ENCODE peak calls at places on chromosome 13, in five cellular contexts. U is H1, K is GM12878, V is HCT116, A is HepG2. J is an unnamed sample.

GRCh38 chr13:84821261-84821660 is 939.0 kb upstream of the SLITRK1 start:
- DNase-seq in A (no peak), V (no peak), U (no peak), K (no peak), J (no peak)

GRCh38 chr13:50393641-50394040 is 378.4 kb downstream of the KCNRG start:
- DNase-seq in K (no peak), A (no peak), V (no peak), U (no peak), J (no peak)

GRCh38 chr13:39036212-39036611 is 1.7 kb downstream of the PROSER1 start:
- DNase-seq in U (no peak), V (no peak), A (peak; percentile 25), K (no peak), J (no peak)

GRCh38 chr13:39144941-39145533 is 106.8 kb downstream of the NHLRC3 start:
- DNase-seq in A (no peak), U (peak; percentile 55), V (peak; percentile 41), K (no peak), J (peak; percentile 69)

GRCh38 chr13:22592515-22592914 is 588.3 kb upstream of the SGCG start:
- DNase-seq in V (no peak), A (no peak), U (no peak), K (no peak), J (no peak)

GRCh38 chr13:102443234-102443633 is 41.4 kb upstream of the FGF14 start:
- DNase-seq in K (no peak), U (no peak), A (no peak), V (no peak), J (no peak)

GRCh38 chr13:109146912-109147624 is 517.7 kb downstream of the MYO16 start:
- DNase-seq in A (no peak), K (no peak), U (no peak), V (peak; percentile 67), J (no peak)

GRCh38 chr13:32229443-32229842 is 85.7 kb downstream of the ZAR1L start:
- DNase-seq in A (no peak), V (no peak), U (no peak), K (no peak), J (no peak)

GRCh38 chr13:66665991-66666390 is 564.1 kb downstream of the PCDH9 start:
- DNase-seq in A (no peak), U (no peak), K (no peak), V (no peak), J (peak; percentile 6)

GRCh38 chr13:21684576-21684975 is 13.7 kb downstream of the FGF9 start:
- DNase-seq in U (no peak), A (no peak), V (no peak), K (no peak), J (no peak)

GRCh38 chr13:30877335-30877734 is 28.7 kb upstream of the MEDAG start:
- DNase-seq in K (no peak), V (no peak), A (no peak), U (no peak), J (no peak)

GRCh38 chr13:65907656-65908441 is 1322.3 kb downstream of the PCDH9 start:
- DNase-seq in A (no peak), K (no peak), V (no peak), U (no peak), J (no peak)

GRCh38 chr13:113022391-113023216 is 53.6 kb downstream of the MCF2L start:
- DNase-seq in K (no peak), U (no peak), V (no peak), A (peak; percentile 98), J (no peak)

GRCh38 chr13:91817250-91817649 is 418.8 kb downstream of the GPC5 start:
- DNase-seq in U (no peak), A (peak; percentile 1), V (no peak), K (no peak), J (peak; percentile 1)

GRCh38 chr13:30159446-30159839 is 147.9 kb downstream of the KATNAL1 start:
- DNase-seq in K (no peak), A (no peak), U (no peak), V (no peak), J (no peak)

GRCh38 chr13:73331556-73331955 is 272.8 kb downstream of the KLF5 start:
- DNase-seq in A (no peak), V (no peak), K (no peak), U (no peak), J (no peak)

GRCh38 chr13:104253063-104253680 is 1187.0 kb upstream of the SLC10A2 start:
- DNase-seq in A (no peak), K (no peak), U (no peak), V (no peak), J (no peak)

GRCh38 chr13:113412440-113412839 is 40.8 kb downstream of the ADPRHL1 start:
- DNase-seq in K (no peak), U (no peak), V (no peak), A (no peak), J (no peak)

GRCh38 chr13:110648848-110649421 is 33.6 kb downstream of the NAXD start:
- DNase-seq in V (no peak), A (no peak), U (peak; percentile 47), K (no peak), J (no peak)

GRCh38 chr13:96726651-96727050 is 267.6 kb downstream of the OXGR1 start:
- DNase-seq in K (no peak), A (no peak), U (no peak), V (no peak), J (no peak)

GRCh38 chr13:110137677-110138008 is 169.3 kb downstream of the COL4A1 start:
- DNase-seq in U (no peak), V (peak; percentile 35), K (no peak), A (peak; percentile 15), J (peak; percentile 56)

GRCh38 chr13:110885966-110886365 is 28.9 kb downstream of the ANKRD10 start:
- DNase-seq in K (no peak), U (peak; percentile 61), A (no peak), V (no peak), J (no peak)

GRCh38 chr13:25335856-25336255 is 34.4 kb downstream of the NUP58 start:
- DNase-seq in K (no peak), U (no peak), V (no peak), A (no peak), J (no peak)

GRCh38 chr13:27925220-27925991 is 5.6 kb downstream of the PDX1 start:
- DNase-seq in A (no peak), U (no peak), K (no peak), V (no peak), J (no peak)

GRCh38 chr13:57918913-57919312 is 287.4 kb downstream of the PCDH17 start:
- DNase-seq in U (no peak), K (no peak), V (no peak), A (no peak), J (no peak)

GRCh38 chr13:114074671-114075315 is 57.6 kb downstream of the RASA3 start:
- DNase-seq in K (no peak), U (no peak), A (no peak), V (no peak), J (no peak)

GRCh38 chr13:75621147-75621546 is 15.0 kb upstream of the LMO7 start:
- DNase-seq in V (no peak), U (no peak), A (no peak), K (no peak), J (no peak)

GRCh38 chr13:20489185-20489820 is 36.4 kb downstream of the CRYL1 start:
- DNase-seq in V (peak; percentile 49), A (no peak), K (no peak), U (no peak), J (peak; percentile 57)

GRCh38 chr13:31225998-31226675 is 26.4 kb downstream of the B3GLCT start:
- DNase-seq in K (no peak), U (no peak), V (no peak), A (no peak), J (no peak)

GRCh38 chr13:40619479-40619814 is 47.0 kb downstream of the FOXO1 start:
- DNase-seq in A (peak; percentile 35), U (no peak), K (no peak), V (no peak), J (no peak)
- TF ChIP-seq JUND in A (no peak), U (no peak), K (no peak), V (no peak), J (no peak)

GRCh38 chr13:51726446-51727185 is 77.3 kb downstream of the DHRS12 start:
- DNase-seq in U (no peak), V (no peak), K (no peak), A (no peak), J (no peak)

GRCh38 chr13:51724721-51725120 is 79.2 kb downstream of the DHRS12 start:
- DNase-seq in A (no peak), V (no peak), U (no peak), K (no peak), J (no peak)

GRCh38 chr13:51723529-51723928 is 80.4 kb downstream of the DHRS12 start:
- DNase-seq in V (no peak), A (no peak), U (no peak), K (no peak), J (no peak)

GRCh38 chr13:51717786-51718398 is 86.1 kb downstream of the DHRS12 start:
- DNase-seq in A (no peak), V (no peak), K (no peak), U (no peak), J (no peak)

GRCh38 chr13:51721485-51721884 is 82.5 kb downstream of the DHRS12 start:
- DNase-seq in V (no peak), U (no peak), A (no peak), K (peak; percentile 53), J (no peak)
- TF ChIP-seq JUND in V (no peak), U (no peak), A (no peak), K (no peak), J (no peak)

GRCh38 chr13:42000836-42001235 is 39.9 kb upstream of the VWA8 start:
- DNase-seq in V (no peak), U (no peak), A (no peak), K (no peak), J (no peak)
- TF ChIP-seq JUND in V (no peak), U (no peak), A (no peak), K (no peak), J (no peak)

GRCh38 chr13:47289578-47289977 is 392.7 kb upstream of the HTR2A start:
- DNase-seq in U (no peak), A (peak; percentile 4), K (no peak), V (no peak), J (no peak)

GRCh38 chr13:47288546-47288945 is 391.7 kb upstream of the HTR2A start:
- DNase-seq in U (no peak), V (no peak), A (no peak), K (no peak), J (no peak)

GRCh38 chr13:47291116-47291656 is 394.3 kb upstream of the HTR2A start:
- DNase-seq in V (no peak), K (no peak), U (no peak), A (no peak), J (peak; percentile 22)

GRCh38 chr13:47281981-47282380 is 385.1 kb upstream of the HTR2A start:
- DNase-seq in V (no peak), A (no peak), U (no peak), K (no peak), J (no peak)

GRCh38 chr13:47287291-47287751 is 390.5 kb upstream of the HTR2A start:
- DNase-seq in V (no peak), U (no peak), K (no peak), A (no peak), J (no peak)
- TF ChIP-seq JUND in V (no peak), U (no peak), K (no peak), A (no peak), J (no peak)